ENCODE peak calls at places on chromosome X, in five cellular contexts. Q is fibroblast of mammary gland, Z is fibroblast of lung, Y is foreskin fibroblast, C is type B pancreatic cell. J is an unnamed sample.

GRCh38 chrX:143894938-143895337 is 11.1 kb downstream of the UBE2NL start:
- DNase-seq in Q (no peak), Z (no peak), C (no peak), Y (no peak), J (no peak)

GRCh38 chrX:10634681-10635161 is 14.3 kb upstream of the MID1 start:
- DNase-seq in Q (peak), Y (peak), C (no peak), Z (peak), J (peak)

GRCh38 chrX:17067534-17067933 is 121.1 kb downstream of the REPS2 start:
- DNase-seq in Y (no peak), Z (no peak), Q (no peak), C (no peak), J (no peak)

GRCh38 chrX:48934581-48935331 is 15.9 kb upstream of the PIM2 start:
- DNase-seq in Q (no peak), C (no peak), Z (no peak), Y (no peak), J (no peak)

GRCh38 chrX:35741142-35741541 is 57.0 kb upstream of the MAGEB16 start:
- DNase-seq in Y (no peak), Q (no peak), C (no peak), Z (no peak), J (no peak)

GRCh38 chrX:153398275-153398960 is 2.7 kb downstream of the PNMA6E start:
- DNase-seq in Z (no peak), Q (no peak), C (no peak), Y (no peak), J (no peak)

GRCh38 chrX:115486510-115486909 is 74.5 kb upstream of the PLS3 start:
- DNase-seq in Q (no peak), Z (no peak), C (no peak), Y (no peak), J (no peak)

GRCh38 chrX:133726211-133726630 is 259.2 kb downstream of the GPC3 start:
- DNase-seq in C (no peak), Z (peak), Y (peak), Q (peak), J (peak)

GRCh38 chrX:153507484-153508178 is 9.8 kb upstream of the ATP2B3 start:
- DNase-seq in Q (peak), C (peak), Y (peak), Z (peak), J (peak)

GRCh38 chrX:126137899-126138298 is 28.2 kb downstream of the DCAF12L2 start:
- DNase-seq in Q (no peak), Z (no peak), Y (no peak), C (no peak), J (no peak)
- TF ChIP-seq CTCF in Q (peak), Z (no peak), Y (no peak), C (peak), J (no peak)

GRCh38 chrX:23403849-23404248 is 69.2 kb downstream of the PTCHD1 start:
- DNase-seq in Z (no peak), Y (peak), C (no peak), Q (no peak), J (no peak)
- TF ChIP-seq CTCF in Z (peak), Y (peak), C (peak), Q (peak), J (no peak)

GRCh38 chrX:97766496-97767095 is 882.9 kb downstream of the RPA4 start:
- DNase-seq in C (no peak), Q (no peak), Z (no peak), Y (no peak), J (no peak)

DNA sequence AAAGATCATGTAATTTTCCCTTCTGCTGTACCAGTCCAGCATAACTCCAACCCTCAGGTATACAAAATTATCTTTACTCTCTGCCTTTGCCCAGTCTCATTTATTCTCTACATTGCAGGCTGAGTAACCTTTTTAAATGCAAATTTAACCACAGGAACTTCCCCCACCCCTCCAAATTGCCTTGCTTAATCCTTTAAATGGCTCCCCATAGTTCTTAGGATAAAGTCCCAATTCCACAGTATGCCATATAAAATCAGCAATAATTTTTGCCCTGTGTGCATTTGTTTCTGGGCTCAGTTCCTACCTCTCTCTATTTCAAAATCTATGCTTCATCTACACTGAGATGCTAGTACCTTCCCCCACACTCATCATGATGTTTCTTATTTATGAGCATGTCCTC is 879.7 kb downstream of the RPA4 start:
- DNase-seq in Z (no peak), Q (no peak), C (no peak), Y (no peak), J (no peak)
- TF ChIP-seq CTCF in Z (no peak), Q (no peak), C (no peak), Y (no peak), J (no peak)

GRCh38 chrX:83934220-83934619 is 73.3 kb downstream of the CYLC1 start:
- DNase-seq in Z (no peak), Y (no peak), C (no peak), Q (no peak), J (no peak)
- TF ChIP-seq CTCF in Z (no peak), Y (no peak), C (peak), Q (peak), J (no peak)

GRCh38 chrX:46386511-46386910 is 158.7 kb downstream of the ZNF674 start:
- DNase-seq in Y (peak), Q (no peak), Z (no peak), C (no peak), J (no peak)
- TF ChIP-seq CTCF in Y (peak), Q (peak), Z (peak), C (peak), J (peak)

GRCh38 chrX:129115935-129116334 is 407.4 kb downstream of the SMARCA1 start:
- DNase-seq in Z (no peak), C (no peak), Y (no peak), Q (no peak), J (no peak)

GRCh38 chrX:129116651-129117050 is 406.6 kb downstream of the SMARCA1 start:
- DNase-seq in Y (no peak), Q (no peak), Z (no peak), C (no peak), J (no peak)

GRCh38 chrX:129115104-129115503 is 408.2 kb downstream of the SMARCA1 start:
- DNase-seq in Y (no peak), C (no peak), Q (peak), Z (peak), J (no peak)
- TF ChIP-seq CTCF in Y (no peak), C (peak), Q (peak), Z (no peak), J (no peak)

GRCh38 chrX:79415056-79415455 is 47.9 kb upstream of the ITM2A start:
- DNase-seq in Y (no peak), C (no peak), Z (no peak), Q (no peak), J (no peak)

GRCh38 chrX:79413963-79414362 is 46.8 kb upstream of the ITM2A start:
- DNase-seq in Z (no peak), Y (no peak), C (no peak), Q (no peak), J (no peak)

GRCh38 chrX:79408623-79409322 is 41.6 kb upstream of the ITM2A start:
- DNase-seq in Z (no peak), Q (no peak), C (no peak), Y (no peak), J (no peak)

GRCh38 chrX:79409657-79410056 is 42.5 kb upstream of the ITM2A start:
- DNase-seq in C (no peak), Y (no peak), Q (no peak), Z (no peak), J (no peak)

GRCh38 chrX:79413009-79413408 is 45.9 kb upstream of the ITM2A start:
- DNase-seq in Z (no peak), C (no peak), Q (peak), Y (peak), J (no peak)
- TF ChIP-seq CTCF in Z (no peak), C (peak), Q (peak), Y (peak), J (no peak)

J was measured in AG04450.